ENCODE peak calls at places on chromosomes 3 and 15, in ten cellular contexts. D is BJ, V is heart right ventricle, Z is H1, R is right lobe of liver, A is OCI-LY7, F is mesenchymal stem cell, L is fibroblast of lung, Q is fibroblast of pulmonary artery, B is IMR-90. K is an unnamed sample.

GRCh38 chr3:197174927-197175326 is 123.5 kb downstream of the DLG1 start:
- DNase-seq in D (no peak), V (no peak), Z (no peak), R (no peak), A (peak; percentile 28), F (no peak), L (no peak), Q (no peak), B (no peak), K (no peak)

GRCh38 chr3:33426068-33426467 is 14.1 kb downstream of the UBP1 start:
- DNase-seq in D (no peak), V (no peak), Z (no peak), R (no peak), A (no peak), F (no peak), L (no peak), Q (no peak), B (no peak), K (no peak)

GRCh38 chr15:65666257-65666656 is 44.5 kb downstream of the SLC24A1 start:
- DNase-seq in D (peak; percentile 27), V (no peak), Z (no peak), R (no peak), A (no peak), F (peak; percentile 76), L (peak; percentile 68), Q (peak; percentile 71), B (peak; percentile 88), K (peak; percentile 55)

GRCh38 chr15:100895721-100896120 is 16.1 kb downstream of the ALDH1A3 start:
- DNase-seq in D (no peak), V (no peak), Z (no peak), R (peak; percentile 36), A (no peak), F (no peak), L (no peak), Q (no peak), B (no peak), K (no peak)

GRCh38 chr15:89462198-89462912 is 34.0 kb downstream of the RHCG start:
- DNase-seq in D (no peak), V (no peak), Z (no peak), R (peak; percentile 88), A (peak; percentile 25), F (no peak), L (peak; percentile 9), Q (peak; percentile 19), B (peak; percentile 23), K (no peak)

GRCh38 chr3:69144631-69145244 is 22.3 kb upstream of the LMOD3 start:
- DNase-seq in D (no peak), V (no peak), Z (peak; percentile 41), R (no peak), A (no peak), F (no peak), L (no peak), Q (no peak), B (no peak), K (no peak)

GRCh38 chr3:44427683-44428082 is 49.8 kb downstream of the ZNF445 start:
- DNase-seq in D (no peak), V (no peak), Z (no peak), R (peak; percentile 46), A (no peak), F (no peak), L (no peak), Q (no peak), B (no peak), K (no peak)

GRCh38 chr3:63064216-63064755 is 189.1 kb upstream of the CADPS start:
- DNase-seq in D (no peak), V (no peak), Z (no peak), R (no peak), A (no peak), F (no peak), L (no peak), Q (no peak), B (no peak), K (no peak)

GRCh38 chr15:75195122-75195765 is 6.4 kb upstream of the C15orf39 start:
- DNase-seq in D (no peak), V (peak; percentile 63), Z (no peak), R (no peak), A (no peak), F (peak; percentile 10), L (no peak), Q (no peak), B (no peak), K (no peak)

GRCh38 chr3:37171144-37171543 is 3.2 kb downstream of the LRRFIP2 start:
- DNase-seq in D (no peak), V (peak; percentile 24), Z (no peak), R (no peak), A (no peak), F (no peak), L (peak; percentile 21), Q (no peak), B (no peak), K (no peak)

GRCh38 chr3:70554170-70554569 is 241.7 kb upstream of the MDFIC2 start:
- DNase-seq in D (no peak), V (no peak), Z (no peak), R (no peak), A (no peak), F (no peak), L (no peak), Q (peak; percentile 23), B (peak; percentile 64), K (no peak)

GRCh38 chr3:58652624-58653023 is 13.9 kb downstream of the FAM3D start:
- DNase-seq in D (no peak), V (no peak), Z (no peak), R (no peak), A (no peak), F (no peak), L (no peak), Q (no peak), B (no peak), K (no peak)

GRCh38 chr3:23659274-23659673 is 146.5 kb upstream of the UBE2E1 start:
- DNase-seq in D (no peak), V (no peak), Z (no peak), R (no peak), A (peak; percentile 96), F (no peak), L (no peak), Q (no peak), B (no peak), K (no peak)
- H3K4me3 ChIP-seq in D (no peak overlapping the region), V (no peak overlapping the region), Z (no peak overlapping the region), R (no peak overlapping the region), A (peak overlapping the region; percentile 53), F (no peak overlapping the region), L (no peak overlapping the region), Q (no peak overlapping the region), B (no peak overlapping the region), K (no peak overlapping the region)

GRCh38 chr3:35639251-35640185 is at the start of gene ARPP21:
- DNase-seq in D (no peak), V (no peak), Z (no peak), R (peak; percentile 58), A (peak; percentile 61), F (peak; percentile 2), L (peak; percentile 2), Q (peak; percentile 22), B (no peak), K (no peak)

GRCh38 chr3:35640186-35640584 is 860 bp downstream of the ARPP21 start:
- DNase-seq in D (no peak), V (no peak), Z (no peak), R (no peak), A (no peak), F (no peak), L (no peak), Q (no peak), B (no peak), K (no peak)

GRCh38 chr3:35638640-35639250 is 580 bp upstream of the ARPP21 start:
- DNase-seq in D (no peak), V (no peak), Z (no peak), R (no peak), A (no peak), F (no peak), L (no peak), Q (no peak), B (no peak), K (no peak)

GRCh38 chr3:35641920-35642532 is 2.7 kb downstream of the ARPP21 start:
- DNase-seq in D (no peak), V (no peak), Z (no peak), R (no peak), A (no peak), F (no peak), L (no peak), Q (no peak), B (no peak), K (no peak)

DNA sequence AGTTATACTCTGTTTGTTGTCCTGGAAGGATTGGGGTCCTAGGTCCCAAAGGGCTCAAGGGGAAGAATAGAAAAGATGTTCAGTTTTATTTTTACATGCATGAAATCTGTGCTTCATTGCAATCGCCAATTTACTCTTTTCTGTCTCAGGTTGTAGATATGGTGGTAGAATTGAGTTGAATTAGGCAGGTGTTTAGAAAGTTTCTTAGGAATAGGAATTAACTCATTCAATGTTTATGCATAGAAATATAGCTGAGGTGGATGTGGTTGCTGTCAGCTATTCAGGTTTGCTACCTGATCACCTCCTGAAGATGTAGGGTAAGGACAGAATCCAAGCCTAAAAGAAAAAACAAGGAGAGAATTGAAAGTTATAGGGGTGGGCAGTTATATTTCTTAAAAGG is 1.4 kb downstream of the ARPP21 start:
- DNase-seq in D (no peak), V (no peak), Z (no peak), R (no peak), A (no peak), F (no peak), L (no peak), Q (no peak), B (no peak), K (no peak)
- H3K4me3 ChIP-seq in D (no peak overlapping the region), V (no peak overlapping the region), Z (no peak overlapping the region), R (no peak overlapping the region), A (peak overlapping the region; percentile 68), F (no peak overlapping the region), L (no peak overlapping the region), Q (no peak overlapping the region), B (no peak overlapping the region), K (no peak overlapping the region)

DNA sequence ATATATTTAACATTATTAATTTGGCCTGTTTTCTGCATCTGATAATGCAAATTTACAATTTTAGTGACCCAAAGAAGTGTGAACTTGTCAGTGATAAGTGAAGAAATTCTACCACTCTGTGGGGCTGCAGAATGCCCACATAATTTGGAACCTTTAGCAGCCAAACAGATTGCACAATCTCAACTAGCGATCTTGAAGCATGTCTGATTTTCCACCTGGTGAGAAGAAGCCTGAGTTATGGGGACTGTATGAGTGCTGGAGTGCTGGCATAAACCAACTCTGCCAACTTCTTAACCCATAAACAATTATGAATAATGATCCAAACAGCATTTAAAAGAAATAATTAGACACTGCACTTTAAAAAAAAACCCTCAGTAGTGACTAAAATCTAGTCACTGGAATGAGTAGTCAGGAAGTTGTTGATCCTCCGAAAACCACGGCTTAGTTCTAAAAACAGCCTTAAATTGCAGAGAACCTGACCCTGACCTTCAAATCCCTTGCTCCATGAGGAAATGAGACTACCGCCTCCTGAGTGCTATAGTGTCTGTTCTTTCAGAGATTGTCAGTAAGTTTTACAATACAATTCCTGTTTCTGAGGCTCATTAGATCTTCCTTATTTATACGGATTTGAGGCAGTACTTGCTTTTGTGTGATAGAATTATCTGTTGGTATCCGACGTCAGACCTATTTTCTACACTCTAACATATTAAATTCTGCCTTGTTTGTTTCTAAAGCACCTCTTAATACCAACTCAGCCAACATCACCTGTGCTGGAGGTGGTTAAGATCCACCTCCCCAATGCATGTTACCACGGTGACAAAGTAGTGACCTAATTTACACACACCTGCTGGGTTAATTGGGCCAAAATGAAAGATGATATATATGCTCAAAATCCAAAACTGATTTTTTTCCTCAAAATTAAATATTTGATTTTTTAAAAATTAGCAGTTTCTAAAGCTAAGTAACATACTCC is 267.7 kb downstream of the ZBTB20 start:
- DNase-seq in D (peak; percentile 30), V (no peak), Z (no peak), R (no peak), A (no peak), F (peak; percentile 84), L (peak; percentile 54), Q (peak; percentile 33), B (peak; percentile 77), K (no peak)
- H3K4me3 ChIP-seq in D (no peak overlapping the region), V (no peak overlapping the region), Z (no peak overlapping the region), R (no peak overlapping the region), A (no peak overlapping the region), F (no peak overlapping the region), L (no peak overlapping the region), Q (no peak overlapping the region), B (no peak overlapping the region), K (no peak overlapping the region)

GRCh38 chr15:37261685-37262084 is 161.3 kb upstream of the MEIS2 start:
- DNase-seq in D (no peak), V (no peak), Z (no peak), R (no peak), A (no peak), F (no peak), L (no peak), Q (no peak), B (no peak), K (no peak)
- H3K4me3 ChIP-seq in D (no peak overlapping the region), V (no peak overlapping the region), Z (no peak overlapping the region), R (no peak overlapping the region), A (no peak overlapping the region), F (no peak overlapping the region), L (no peak overlapping the region), Q (no peak overlapping the region), B (no peak overlapping the region), K (no peak overlapping the region)